ENCODE peak calls at places on chromosomes 5 and 9, in six cellular contexts. E is neuronal stem cell, G is H9, N is heart left ventricle, H is SK-N-SH, C is hepatocyte. Q is an unnamed sample. For H3K4me1, H3K9me3 and H3K27me3, the result is how much of the 10 kb centered on the place peaks cover.

GRCh38 chr5:127206320-127207113 is 84.1 kb upstream of the MEGF10 start:
- DNase-seq in E (no peak), G (no peak), N (no peak), H (no peak), C (peak), Q (peak)

GRCh38 chr9:68947842-68948569 is 65.9 kb downstream of the PRKACG start:
- DNase-seq in E (no peak), G (no peak), N (no peak), H (no peak), C (no peak), Q (no peak)

GRCh38 chr9:126301985-126302603 is 24.5 kb upstream of the MVB12B start:
- DNase-seq in E (peak), G (peak), N (peak), H (peak), C (peak), Q (peak)

GRCh38 chr9:137606005-137606601 is 617 bp downstream of the ARRDC1 start:
- DNase-seq in E (no peak), G (no peak), N (no peak), H (peak), C (peak), Q (no peak)

GRCh38 chr5:163938595-163938994 is 433.2 kb downstream of the MAT2B start:
- DNase-seq in E (no peak), G (no peak), N (no peak), H (no peak), C (peak), Q (no peak)

GRCh38 chr5:111013011-111013410 is 58.5 kb upstream of the TSLP start:
- DNase-seq in E (no peak), G (no peak), N (no peak), H (no peak), C (no peak), Q (no peak)

GRCh38 chr5:91419571-91420537 is 36.7 kb upstream of the ARRDC3 start:
- DNase-seq in E (peak), G (peak), N (peak), H (peak), C (peak), Q (peak)

GRCh38 chr5:174355208-174355612 is 309.7 kb downstream of the NSG2 start:
- DNase-seq in E (no peak), G (no peak), N (no peak), H (no peak), C (peak), Q (no peak)

GRCh38 chr5:135238622-135239460 is 160.2 kb downstream of the MACROH2A1 start:
- DNase-seq in E (no peak), G (peak), N (peak), H (no peak), C (no peak), Q (no peak)

GRCh38 chr9:37329576-37329975 is 92.9 kb upstream of the GRHPR start:
- DNase-seq in E (no peak), G (no peak), N (no peak), H (peak), C (no peak), Q (no peak)

GRCh38 chr5:38360323-38361061 is 102.1 kb downstream of the EGFLAM start:
- DNase-seq in E (no peak), G (no peak), N (no peak), H (no peak), C (no peak), Q (no peak)

GRCh38 chr5:150120062-150120441 is 33.7 kb upstream of the CSF1R start:
- DNase-seq in E (no peak), G (no peak), N (peak), H (no peak), C (no peak), Q (no peak)

GRCh38 chr9:82363666-82364065 is 375.1 kb downstream of the SPATA31D1 start:
- DNase-seq in E (no peak), G (no peak), N (no peak), H (no peak), C (no peak), Q (no peak)

GRCh38 chr9:76255781-76256455 is 138.3 kb downstream of the RFK start:
- DNase-seq in E (no peak), G (no peak), N (peak), H (no peak), C (peak), Q (no peak)

GRCh38 chr5:98415663-98416062 is 357.8 kb upstream of the RGMB start:
- DNase-seq in E (no peak), G (no peak), N (no peak), H (no peak), C (no peak), Q (no peak)

GRCh38 chr5:119411291-119411934 is 40.9 kb upstream of the HSD17B4 start:
- DNase-seq in E (no peak), G (no peak), N (no peak), H (no peak), C (no peak), Q (peak)

GRCh38 chr5:10563940-10564837 is at the start of gene ANKRD33B:
- DNase-seq in E (peak), G (peak), N (peak), H (peak), C (peak), Q (peak)

GRCh38 chr9:91843623-91844111 is 106.4 kb downstream of the ROR2 start:
- DNase-seq in E (no peak), G (no peak), N (peak), H (peak), C (no peak), Q (no peak)

GRCh38 chr5:129104910-129105455 is 10.4 kb downstream of the ISOC1 start:
- DNase-seq in E (no peak), G (no peak), N (no peak), H (no peak), C (no peak), Q (no peak)

GRCh38 chr9:130234340-130235260 is 31.0 kb upstream of the HMCN2 start:
- DNase-seq in E (no peak), G (no peak), N (no peak), H (no peak), C (no peak), Q (no peak)

GRCh38 chr5:116032094-116032517 is at the start of gene ARL14EPL:
- DNase-seq in E (no peak), G (no peak), N (no peak), H (peak), C (peak), Q (no peak)

GRCh38 chr9:126688617-126689016 is 74.9 kb downstream of the LMX1B start:
- DNase-seq in E (no peak), G (no peak), N (no peak), H (no peak), C (no peak), Q (no peak)

GRCh38 chr9:108056805-108057386 is 567.3 kb upstream of the KLF4 start:
- DNase-seq in E (no peak), G (no peak), N (no peak), H (no peak), C (no peak), Q (no peak)

GRCh38 chr9:76803762-76804161 is 39.5 kb downstream of the PCA3 start:
- DNase-seq in E (no peak), G (no peak), N (no peak), H (no peak), C (no peak), Q (no peak)

GRCh38 chr9:73154760-73155159 is 3.1 kb downstream of the ANXA1 start:
- DNase-seq in E (no peak), G (no peak), N (no peak), H (no peak), C (no peak), Q (no peak)

GRCh38 chr5:82351754-82352145 is 73.6 kb upstream of the RPS23 start:
- DNase-seq in E (peak), G (no peak), N (no peak), H (peak), C (peak), Q (no peak)

GRCh38 chr5:36073595-36074216 is 7.0 kb upstream of the UGT3A2 start:
- DNase-seq in E (no peak), G (peak), N (no peak), H (no peak), C (peak), Q (peak)

GRCh38 chr5:124678478-124678877 is 68.0 kb downstream of the ZNF608 start:
- DNase-seq in E (no peak), G (no peak), N (peak), H (no peak), C (no peak), Q (no peak)

GRCh38 chr5:124677376-124677998 is 69.0 kb downstream of the ZNF608 start:
- DNase-seq in E (no peak), G (no peak), N (peak), H (peak), C (no peak), Q (no peak)

GRCh38 chr5:124678992-124679519 is 67.4 kb downstream of the ZNF608 start:
- DNase-seq in E (no peak), G (no peak), N (no peak), H (no peak), C (no peak), Q (no peak)

GRCh38 chr5:124679578-124680210 is 66.7 kb downstream of the ZNF608 start:
- DNase-seq in E (no peak), G (no peak), N (no peak), H (no peak), C (no peak), Q (no peak)

DNA sequence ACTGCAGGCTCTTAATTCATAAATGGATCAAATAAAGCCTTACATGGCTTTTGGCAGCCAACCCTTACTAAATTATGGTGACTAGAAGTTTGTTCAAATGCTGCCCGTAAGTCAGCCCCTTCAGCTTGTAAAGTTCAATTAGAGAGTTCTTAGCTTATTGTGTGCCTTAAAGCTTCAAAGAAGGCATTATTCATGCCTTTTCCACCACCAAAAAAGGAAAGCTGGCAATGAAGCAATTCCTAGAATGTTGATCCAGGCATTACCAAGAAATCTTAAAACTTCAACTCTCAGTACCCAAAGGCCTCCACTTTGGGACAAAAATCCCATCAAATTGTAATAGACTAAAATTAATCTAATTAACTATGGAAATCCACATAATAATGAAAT is 68.4 kb downstream of the ZNF608 start:
- DNase-seq in E (no peak), G (no peak), N (no peak), H (no peak), C (no peak), Q (peak)
- H3K4me1 ChIP-seq in E (under half), G (under half), N (under half), H (under half), C (half or more), Q (under half)

GRCh38 chr5:3351581-3352442 is 243.8 kb upstream of the IRX1 start:
- DNase-seq in E (no peak), G (peak), N (no peak), H (no peak), C (no peak), Q (no peak)
- H3K9me3 ChIP-seq in E (under half), G (under half), N (under half), H (under half), C (under half), Q (under half)

GRCh38 chr5:158200624-158201023 is 341.7 kb upstream of the CLINT1 start:
- DNase-seq in E (no peak), G (no peak), N (no peak), H (no peak), C (no peak), Q (no peak)
- H3K27me3 ChIP-seq in E (under half), G (under half), N (under half), H (under half), C (under half), Q (under half)

GRCh38 chr9:114820776-114821501 is 15.1 kb upstream of the TNFSF15 start:
- DNase-seq in E (no peak), G (no peak), N (no peak), H (no peak), C (no peak), Q (no peak)
- H3K4me1 ChIP-seq in E (under half), G (under half), N (under half), H (under half), C (under half), Q (under half)

DNA sequence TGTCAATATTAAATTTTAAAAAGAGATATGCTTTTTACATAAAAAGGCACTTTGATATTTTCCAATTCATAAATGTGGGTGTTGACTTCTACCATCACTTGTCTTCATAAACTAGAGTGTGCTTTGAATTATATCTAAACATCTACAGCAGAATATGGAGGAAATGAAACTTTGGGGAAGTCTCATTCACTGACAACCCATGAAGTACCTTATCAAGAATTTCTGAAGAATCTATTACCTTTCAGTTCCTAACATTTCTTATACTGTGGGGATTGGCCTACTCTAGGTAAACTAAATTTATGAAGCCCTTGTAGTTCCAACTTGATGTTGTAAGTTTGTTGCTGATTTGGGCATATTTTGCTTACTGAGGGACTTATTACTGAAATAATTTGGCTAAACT is 81.9 kb downstream of the EMB start:
- DNase-seq in E (no peak), G (no peak), N (no peak), H (no peak), C (no peak), Q (no peak)
- H3K9me3 ChIP-seq in E (under half), G (under half), N (under half), H (under half), C (under half), Q (under half)

DNA sequence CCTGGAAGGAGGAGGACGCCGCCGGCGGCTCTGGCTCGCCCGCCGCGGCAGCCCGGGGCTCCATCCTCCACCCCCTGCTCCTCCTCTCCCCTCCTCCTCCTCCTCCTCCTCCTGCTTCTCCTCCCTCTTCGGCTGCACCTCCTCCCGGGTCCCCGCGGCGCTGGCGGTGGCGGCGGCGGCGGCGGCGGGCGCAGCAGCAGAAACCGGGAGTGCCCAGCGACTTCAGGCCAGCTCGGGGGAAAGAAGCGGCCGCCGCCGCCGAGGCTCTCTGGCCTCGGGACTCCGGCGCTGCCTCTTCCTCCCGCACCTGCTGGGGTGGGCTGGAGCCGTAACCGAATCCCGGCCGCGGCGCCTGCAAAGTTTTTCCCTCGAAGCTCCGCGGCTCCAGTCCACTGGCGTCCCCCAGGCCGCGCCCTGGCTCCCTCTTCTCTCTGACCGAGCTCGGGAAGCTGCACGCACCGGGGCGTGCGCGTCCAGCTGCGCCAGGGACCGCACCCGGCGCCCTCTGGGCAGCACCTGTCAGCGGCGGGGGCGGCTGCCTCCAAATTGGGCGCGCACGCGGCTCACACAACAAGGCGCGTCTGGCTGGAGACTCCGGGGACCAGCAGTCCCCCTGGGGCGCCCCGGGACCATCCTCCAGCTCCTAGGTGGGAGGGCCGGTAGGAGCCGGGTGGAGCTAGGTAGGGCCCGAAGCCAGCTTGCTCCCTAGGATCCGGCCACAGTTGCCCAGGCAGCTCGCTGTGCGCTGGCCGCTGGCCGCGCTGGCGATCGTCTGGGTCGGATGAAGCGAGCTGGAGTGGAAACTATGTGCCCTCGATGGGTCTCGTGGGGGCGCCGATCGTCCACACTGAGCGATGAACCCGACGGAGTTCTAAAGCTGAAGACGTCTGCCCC is at the start of gene MCTP1:
- DNase-seq in E (peak), G (peak), N (no peak), H (peak), C (peak), Q (peak)
- H3K27me3 ChIP-seq in E (half or more), G (under half), N (under half), H (under half), C (half or more), Q (under half)

GRCh38 chr9:33168941-33169544 is 1.9 kb upstream of the B4GALT1 start:
- DNase-seq in E (no peak), G (no peak), N (no peak), H (no peak), C (no peak), Q (no peak)

GRCh38 chr9:33167949-33168535 is 906 bp upstream of the B4GALT1 start:
- DNase-seq in E (no peak), G (no peak), N (no peak), H (no peak), C (peak), Q (no peak)

GRCh38 chr9:33172256-33172678 is 5.1 kb upstream of the B4GALT1 start:
- DNase-seq in E (no peak), G (no peak), N (no peak), H (no peak), C (peak), Q (no peak)

GRCh38 chr9:33172735-33173238 is 5.7 kb upstream of the B4GALT1 start:
- DNase-seq in E (no peak), G (no peak), N (no peak), H (no peak), C (peak), Q (no peak)

DNA sequence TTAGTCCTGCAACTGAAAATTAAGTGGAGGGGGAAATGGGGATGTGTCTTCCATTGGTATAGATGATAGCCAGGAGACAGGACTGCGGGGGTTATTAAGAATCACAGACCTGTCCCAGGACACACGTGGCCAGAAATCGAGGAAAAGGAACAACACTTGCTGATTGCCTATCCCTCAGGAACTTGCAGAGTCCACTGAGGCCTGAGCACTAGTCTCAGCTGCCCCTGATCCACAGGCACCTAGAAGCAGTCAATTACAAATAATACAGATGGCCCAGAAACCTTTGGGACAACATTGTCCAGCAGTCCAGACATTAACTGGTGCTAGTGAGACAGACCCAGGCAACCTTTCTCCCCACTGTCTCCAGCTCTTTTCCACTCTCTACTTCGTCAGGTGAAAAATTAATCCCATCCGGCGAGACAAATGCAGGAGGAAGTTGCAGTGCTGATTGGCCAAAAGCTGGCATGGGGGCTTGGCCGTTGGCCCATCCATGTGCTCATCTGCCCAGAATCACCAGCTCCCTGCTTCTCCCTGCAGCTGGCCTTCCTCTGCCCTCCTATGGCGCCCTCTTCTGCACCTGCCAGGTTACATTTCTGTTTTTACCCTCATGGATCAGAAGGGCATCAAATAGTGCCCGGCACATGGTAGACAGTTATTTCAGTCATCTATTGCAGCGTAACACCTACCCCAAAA is 3.5 kb upstream of the B4GALT1 start:
- DNase-seq in E (no peak), G (peak), N (peak), H (peak), C (no peak), Q (no peak)
- H3K4me1 ChIP-seq in E (under half), G (under half), N (under half), H (under half), C (under half), Q (under half)

DNA sequence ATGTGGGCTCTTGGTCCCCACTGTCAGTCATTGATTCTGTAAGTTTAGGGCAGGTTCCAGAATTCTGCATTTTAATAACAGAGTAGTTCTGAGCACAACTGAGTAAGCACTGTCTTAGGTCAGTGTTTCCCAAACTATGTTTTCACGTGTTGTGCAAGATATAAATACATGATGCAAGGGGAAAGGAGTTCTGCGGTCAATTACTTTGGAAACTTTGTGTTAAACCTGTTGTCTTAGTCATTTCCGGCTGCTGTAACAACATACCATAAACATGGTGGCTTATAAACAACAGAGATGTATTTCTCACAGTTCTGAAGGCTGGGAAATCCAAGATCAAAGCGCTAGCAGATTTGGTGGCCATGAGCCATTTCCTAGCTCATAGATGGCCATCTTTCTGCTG is 69.8 kb downstream of the EQTN start:
- DNase-seq in E (no peak), G (no peak), N (no peak), H (no peak), C (no peak), Q (no peak)
- H3K9me3 ChIP-seq in E (under half), G (under half), N (under half), H (under half), C (under half), Q (under half)